ENCODE peak calls at places on chromosomes 6 and 20, in seven cellular contexts. One of them, this sample, is unnamed.

GRCh38 chr6:106256201-106256968 is 69.2 kb downstream of the ATG5 start:
- DNase-seq in Panc1: no peak
- DNase-seq in esophagus muscularis mucosa: no peak
- DNase-seq in K562: no peak
- DNase-seq in breast epithelium: no peak
- DNase-seq in HCT116: no peak
- DNase-seq in sigmoid colon: no peak
- DNase-seq in this sample: no peak

GRCh38 chr6:157688960-157689599 is 134.0 kb upstream of the SNX9 start:
- DNase-seq in K562: peak; percentile 39
- DNase-seq in sigmoid colon: peak; percentile 42
- DNase-seq in breast epithelium: no peak
- DNase-seq in esophagus muscularis mucosa: no peak
- DNase-seq in Panc1: no peak
- DNase-seq in HCT116: peak; percentile 27
- DNase-seq in this sample: no peak

GRCh38 chr6:137146206-137146605 is 27.2 kb downstream of the IL22RA2 start:
- DNase-seq in sigmoid colon: no peak
- DNase-seq in HCT116: no peak
- DNase-seq in breast epithelium: no peak
- DNase-seq in esophagus muscularis mucosa: no peak
- DNase-seq in K562: no peak
- DNase-seq in Panc1: no peak
- DNase-seq in this sample: no peak

GRCh38 chr20:58026361-58026760 is 202.1 kb downstream of the ANKRD60 start:
- DNase-seq in HCT116: no peak
- DNase-seq in Panc1: no peak
- DNase-seq in sigmoid colon: no peak
- DNase-seq in breast epithelium: no peak
- DNase-seq in K562: no peak
- DNase-seq in esophagus muscularis mucosa: no peak
- DNase-seq in this sample: no peak

GRCh38 chr6:12962529-12962928 is 246.0 kb downstream of the PHACTR1 start:
- DNase-seq in Panc1: no peak
- DNase-seq in sigmoid colon: no peak
- DNase-seq in HCT116: no peak
- DNase-seq in breast epithelium: no peak
- DNase-seq in esophagus muscularis mucosa: no peak
- DNase-seq in K562: no peak
- DNase-seq in this sample: peak; percentile 37

GRCh38 chr6:163756079-163756478 is 341.6 kb downstream of the QKI start:
- DNase-seq in K562: no peak
- DNase-seq in HCT116: no peak
- DNase-seq in breast epithelium: no peak
- DNase-seq in esophagus muscularis mucosa: peak; percentile 85
- DNase-seq in sigmoid colon: no peak
- DNase-seq in Panc1: no peak
- DNase-seq in this sample: no peak

GRCh38 chr6:143745160-143746133 is 67.7 kb downstream of the PHACTR2 start:
- DNase-seq in HCT116: peak; percentile 15
- DNase-seq in sigmoid colon: no peak
- DNase-seq in breast epithelium: no peak
- DNase-seq in K562: no peak
- DNase-seq in esophagus muscularis mucosa: no peak
- DNase-seq in Panc1: no peak
- DNase-seq in this sample: peak; percentile 60

GRCh38 chr6:18262812-18263560 is 1.3 kb downstream of the DEK start:
- DNase-seq in breast epithelium: no peak
- DNase-seq in sigmoid colon: no peak
- DNase-seq in HCT116: no peak
- DNase-seq in K562: no peak
- DNase-seq in esophagus muscularis mucosa: no peak
- DNase-seq in Panc1: no peak
- DNase-seq in this sample: no peak

GRCh38 chr6:33896391-33897192 is 92.8 kb upstream of the MLN start:
- DNase-seq in HCT116: no peak
- DNase-seq in sigmoid colon: no peak
- DNase-seq in esophagus muscularis mucosa: no peak
- DNase-seq in breast epithelium: no peak
- DNase-seq in Panc1: no peak
- DNase-seq in K562: peak; percentile 72
- DNase-seq in this sample: no peak

GRCh38 chr6:84768442-84769174 is 4.2 kb upstream of the TBX18 start:
- DNase-seq in esophagus muscularis mucosa: no peak
- DNase-seq in Panc1: no peak
- DNase-seq in K562: no peak
- DNase-seq in HCT116: no peak
- DNase-seq in sigmoid colon: no peak
- DNase-seq in breast epithelium: no peak
- DNase-seq in this sample: no peak

GRCh38 chr6:4603856-4604369 is 172.3 kb upstream of the CDYL start:
- DNase-seq in HCT116: no peak
- DNase-seq in K562: no peak
- DNase-seq in breast epithelium: no peak
- DNase-seq in sigmoid colon: no peak
- DNase-seq in Panc1: no peak
- DNase-seq in esophagus muscularis mucosa: no peak
- DNase-seq in this sample: no peak

GRCh38 chr6:18352001-18352400 is 35.1 kb upstream of the RNF144B start:
- DNase-seq in HCT116: no peak
- DNase-seq in esophagus muscularis mucosa: no peak
- DNase-seq in K562: no peak
- DNase-seq in Panc1: no peak
- DNase-seq in breast epithelium: no peak
- DNase-seq in sigmoid colon: no peak
- DNase-seq in this sample: no peak

GRCh38 chr6:155327326-155328073 is 13.2 kb upstream of the TFB1M start:
- DNase-seq in breast epithelium: peak; percentile 27
- DNase-seq in esophagus muscularis mucosa: no peak
- DNase-seq in HCT116: peak; percentile 55
- DNase-seq in K562: peak; percentile 44
- DNase-seq in sigmoid colon: peak; percentile 68
- DNase-seq in Panc1: peak; percentile 55
- DNase-seq in this sample: peak; percentile 24

GRCh38 chr6:28330033-28330432 is 5.9 kb downstream of the ZSCAN31 start:
- DNase-seq in K562: no peak
- DNase-seq in sigmoid colon: no peak
- DNase-seq in esophagus muscularis mucosa: no peak
- DNase-seq in Panc1: no peak
- DNase-seq in HCT116: no peak
- DNase-seq in breast epithelium: no peak
- DNase-seq in this sample: no peak

GRCh38 chr20:40082436-40082835 is 606.6 kb downstream of the MAFB start:
- DNase-seq in esophagus muscularis mucosa: no peak
- DNase-seq in Panc1: no peak
- DNase-seq in K562: no peak
- DNase-seq in breast epithelium: no peak
- DNase-seq in HCT116: no peak
- DNase-seq in sigmoid colon: no peak
- DNase-seq in this sample: no peak

GRCh38 chr6:47248446-47248845 is 61.3 kb downstream of the TNFRSF21 start:
- DNase-seq in breast epithelium: no peak
- DNase-seq in Panc1: no peak
- DNase-seq in sigmoid colon: no peak
- DNase-seq in esophagus muscularis mucosa: no peak
- DNase-seq in K562: no peak
- DNase-seq in HCT116: no peak
- DNase-seq in this sample: no peak

GRCh38 chr6:90286884-90287488 is 9.7 kb downstream of the BACH2 start:
- DNase-seq in HCT116: peak; percentile 72
- DNase-seq in sigmoid colon: no peak
- DNase-seq in K562: peak; percentile 74
- DNase-seq in breast epithelium: no peak
- DNase-seq in esophagus muscularis mucosa: no peak
- DNase-seq in Panc1: no peak
- DNase-seq in this sample: peak; percentile 16

GRCh38 chr6:14634072-14634471 is 516.5 kb downstream of the CD83 start:
- DNase-seq in HCT116: no peak
- DNase-seq in Panc1: no peak
- DNase-seq in breast epithelium: no peak
- DNase-seq in esophagus muscularis mucosa: no peak
- DNase-seq in K562: no peak
- DNase-seq in sigmoid colon: no peak
- DNase-seq in this sample: no peak

GRCh38 chr20:3785240-3786125 is 1.1 kb downstream of the CENPB start:
- DNase-seq in sigmoid colon: no peak
- DNase-seq in breast epithelium: no peak
- DNase-seq in HCT116: no peak
- DNase-seq in Panc1: no peak
- DNase-seq in K562: peak; percentile 24
- DNase-seq in esophagus muscularis mucosa: no peak
- DNase-seq in this sample: no peak

GRCh38 chr6:151317206-151317994 is 74.0 kb downstream of the ZBTB2 start:
- DNase-seq in K562: no peak
- DNase-seq in HCT116: no peak
- DNase-seq in esophagus muscularis mucosa: no peak
- DNase-seq in breast epithelium: no peak
- DNase-seq in Panc1: no peak
- DNase-seq in sigmoid colon: no peak
- DNase-seq in this sample: no peak

GRCh38 chr6:44010411-44011349 is 116.6 kb downstream of the MRPL14 start:
- DNase-seq in breast epithelium: no peak
- DNase-seq in sigmoid colon: peak; percentile 61
- DNase-seq in K562: no peak
- DNase-seq in esophagus muscularis mucosa: no peak
- DNase-seq in HCT116: peak; percentile 74
- DNase-seq in Panc1: peak; percentile 80
- DNase-seq in this sample: no peak

GRCh38 chr6:12288211-12288618 is 1.9 kb upstream of the EDN1 start:
- DNase-seq in Panc1: no peak
- DNase-seq in sigmoid colon: no peak
- DNase-seq in esophagus muscularis mucosa: no peak
- DNase-seq in breast epithelium: peak; percentile 66
- DNase-seq in HCT116: no peak
- DNase-seq in K562: no peak
- DNase-seq in this sample: peak; percentile 41

GRCh38 chr20:20594171-20594530 is 118.3 kb downstream of the RALGAPA2 start:
- DNase-seq in breast epithelium: no peak
- DNase-seq in Panc1: no peak
- DNase-seq in sigmoid colon: no peak
- DNase-seq in K562: no peak
- DNase-seq in HCT116: no peak
- DNase-seq in esophagus muscularis mucosa: no peak
- DNase-seq in this sample: no peak

GRCh38 chr6:31780507-31781243 is 3.5 kb upstream of the VWA7 start:
- DNase-seq in Panc1: no peak
- DNase-seq in HCT116: no peak
- DNase-seq in sigmoid colon: no peak
- DNase-seq in breast epithelium: no peak
- DNase-seq in K562: no peak
- DNase-seq in esophagus muscularis mucosa: no peak
- DNase-seq in this sample: no peak
- TF ChIP-seq POLR2AphosphoS5 in Panc1: no peak
- TF ChIP-seq POLR2AphosphoS5 in HCT116: no peak
- TF ChIP-seq POLR2AphosphoS5 in sigmoid colon: no peak
- TF ChIP-seq POLR2AphosphoS5 in breast epithelium: no peak
- TF ChIP-seq POLR2AphosphoS5 in K562: no peak
- TF ChIP-seq POLR2AphosphoS5 in esophagus muscularis mucosa: no peak
- TF ChIP-seq POLR2AphosphoS5 in this sample: no peak

DNA sequence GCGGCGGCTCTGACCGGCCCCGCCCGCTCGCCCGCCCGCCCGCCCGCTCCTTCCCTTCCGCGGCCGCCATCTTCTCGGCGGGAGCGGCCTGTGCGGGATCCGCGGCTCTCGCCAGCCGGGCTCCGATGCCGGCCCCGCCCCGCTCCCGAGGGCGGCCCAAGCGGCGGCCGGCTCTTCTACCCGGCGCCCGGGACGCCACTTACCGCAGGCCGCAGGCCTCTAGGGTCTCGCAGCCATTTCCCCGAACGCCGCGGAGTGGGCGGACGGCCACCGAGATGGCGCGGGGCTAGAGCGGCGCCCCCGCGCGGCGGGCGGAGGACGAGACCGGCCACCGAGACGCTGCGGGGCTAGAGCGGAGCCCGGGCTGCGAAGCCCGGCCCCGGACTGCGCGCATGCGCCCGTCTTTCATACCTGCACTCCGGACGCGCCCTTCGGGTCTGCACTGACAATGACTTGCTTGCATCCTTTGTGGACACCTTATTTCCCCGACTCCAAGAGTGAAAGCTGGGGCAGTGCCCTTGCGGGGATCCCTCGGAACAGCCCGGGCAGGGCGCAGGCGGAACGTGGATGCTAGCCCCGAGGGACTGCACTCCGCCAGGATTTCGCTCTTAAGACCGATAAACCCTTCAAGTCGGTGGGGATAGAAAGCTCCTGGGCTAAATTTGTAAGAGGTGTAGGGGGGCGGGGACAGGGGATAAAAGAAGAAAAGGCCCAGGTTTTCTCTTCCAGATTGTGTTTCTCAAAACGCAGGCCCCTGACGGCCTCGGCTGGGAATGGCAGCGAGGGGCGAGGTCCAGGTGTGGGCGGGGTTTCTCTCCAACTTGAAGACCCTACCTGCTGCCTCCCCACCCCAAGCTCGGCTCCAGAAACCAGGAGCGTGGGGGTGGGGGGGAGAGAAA is at the start of gene DIDO1:
- DNase-seq in sigmoid colon: peak; percentile 91
- DNase-seq in breast epithelium: peak; percentile 85
- DNase-seq in Panc1: peak; percentile 46
- DNase-seq in K562: peak; percentile 90
- DNase-seq in esophagus muscularis mucosa: peak; percentile 93
- DNase-seq in HCT116: peak; percentile 69
- DNase-seq in this sample: peak; percentile 88
- H3K4me1 ChIP-seq in sigmoid colon: peaks cover 71% of the 10 kb centered on the region
- H3K4me1 ChIP-seq in breast epithelium: peaks cover 13% of the 10 kb centered on the region
- H3K4me1 ChIP-seq in Panc1: peaks cover 65% of the 10 kb centered on the region
- H3K4me1 ChIP-seq in K562: peaks cover 44% of the 10 kb centered on the region
- H3K4me1 ChIP-seq in esophagus muscularis mucosa: peaks cover 78% of the 10 kb centered on the region
- H3K4me1 ChIP-seq in HCT116: peaks cover 41% of the 10 kb centered on the region
- H3K4me1 ChIP-seq in this sample: peaks cover 30% of the 10 kb centered on the region

DNA sequence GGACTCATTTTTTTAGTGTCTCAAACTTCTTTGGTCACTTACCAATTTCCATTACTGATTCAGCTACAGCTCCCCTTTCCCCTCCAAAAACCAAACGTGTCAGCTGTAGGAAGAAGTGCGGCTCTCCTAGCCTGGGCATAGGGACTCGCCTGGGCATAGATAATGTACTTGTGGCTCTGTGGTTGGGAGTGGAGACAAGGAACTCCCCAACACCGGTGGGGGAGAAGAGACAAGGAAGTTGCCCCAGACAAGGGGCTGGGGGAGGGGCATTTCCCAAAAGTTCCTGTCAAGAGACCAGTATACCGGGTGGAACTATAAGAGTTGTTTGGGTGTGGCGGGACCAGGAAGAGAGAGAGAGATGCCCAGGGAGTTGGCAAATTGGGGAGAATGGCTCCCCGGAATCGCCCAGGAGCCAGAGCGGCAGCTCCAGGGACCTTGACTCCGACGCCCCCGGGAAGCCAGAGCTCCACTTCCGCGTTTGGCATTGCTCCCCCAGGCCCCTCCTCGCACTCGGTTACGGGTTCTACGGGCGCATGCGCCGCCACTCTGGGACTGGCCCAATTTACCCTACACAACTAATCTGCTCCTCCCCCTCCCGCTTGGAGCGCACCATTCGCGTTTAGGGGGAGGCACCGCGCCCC is 871 bp upstream of the ZFAND3 start:
- DNase-seq in breast epithelium: peak; percentile 92
- DNase-seq in Panc1: peak; percentile 48
- DNase-seq in K562: peak; percentile 96
- DNase-seq in HCT116: peak; percentile 89
- DNase-seq in sigmoid colon: peak; percentile 99
- DNase-seq in esophagus muscularis mucosa: peak; percentile 99
- DNase-seq in this sample: peak; percentile 95
- TF ChIP-seq POLR2AphosphoS5 in breast epithelium: peak; percentile 39
- TF ChIP-seq POLR2AphosphoS5 in Panc1: peak; percentile 92
- TF ChIP-seq POLR2AphosphoS5 in K562: peak; percentile 93
- TF ChIP-seq POLR2AphosphoS5 in HCT116: peak; percentile 89
- TF ChIP-seq POLR2AphosphoS5 in sigmoid colon: peak; percentile 92
- TF ChIP-seq POLR2AphosphoS5 in esophagus muscularis mucosa: peak; percentile 94
- TF ChIP-seq POLR2AphosphoS5 in this sample: peak; percentile 89

GRCh38 chr6:39821739-39822532 is 29.8 kb downstream of the DAAM2 start:
- DNase-seq in sigmoid colon: peak; percentile 81
- DNase-seq in HCT116: no peak
- DNase-seq in K562: no peak
- DNase-seq in Panc1: no peak
- DNase-seq in breast epithelium: no peak
- DNase-seq in esophagus muscularis mucosa: no peak
- DNase-seq in this sample: no peak
- H3K4me1 ChIP-seq in sigmoid colon: peaks cover 59% of the 10 kb centered on the region
- H3K4me1 ChIP-seq in HCT116: no peaks in the 10 kb centered on the region
- H3K4me1 ChIP-seq in K562: no peaks in the 10 kb centered on the region
- H3K4me1 ChIP-seq in Panc1: no peaks in the 10 kb centered on the region
- H3K4me1 ChIP-seq in breast epithelium: peaks cover 5% of the 10 kb centered on the region
- H3K4me1 ChIP-seq in esophagus muscularis mucosa: peaks cover 99% of the 10 kb centered on the region
- H3K4me1 ChIP-seq in this sample: no peaks in the 10 kb centered on the region